ENCODE peak calls at places on chromosomes 1 and 21, in six cellular contexts. K, U, X, T, G and O are unnamed samples.
A peak's percentile ranks its signal among the peaks of the same experiment; 100 is the strongest.

GRCh38 chr1:244865028-244865371 is 657 bp upstream of the HNRNPU start:
- DNase-seq in K (no peak), X (peak; percentile 77), G (no peak), U (no peak), T (peak; percentile 47), O (no peak)

GRCh38 chr1:70961374-70961773 is 86.2 kb downstream of the PTGER3 start:
- DNase-seq in X (no peak), U (no peak), G (no peak), T (no peak), K (no peak), O (no peak)

GRCh38 chr1:67956096-67956495 is 94.3 kb downstream of the DIRAS3 start:
- DNase-seq in X (no peak), G (no peak), T (no peak), U (peak; percentile 45), K (no peak), O (no peak)

GRCh38 chr21:39373634-39374033 is 24.7 kb upstream of the HMGN1 start:
- DNase-seq in G (peak; percentile 64), X (peak; percentile 66), K (no peak), U (peak; percentile 80), T (no peak), O (peak; percentile 39)

GRCh38 chr1:153608742-153609584 is 4.0 kb downstream of the S100A16 start:
- DNase-seq in G (peak; percentile 97), U (peak; percentile 85), K (peak; percentile 69), X (peak; percentile 94), T (no peak), O (peak; percentile 99)

GRCh38 chr1:199113265-199113869 is 474.5 kb downstream of the PTPRC start:
- DNase-seq in G (peak; percentile 88), U (peak; percentile 93), T (peak; percentile 81), X (peak; percentile 87), K (peak; percentile 40), O (peak; percentile 70)

GRCh38 chr1:187928288-187928687 is 1099.5 kb downstream of the PLA2G4A start:
- DNase-seq in T (peak; percentile 7), U (peak; percentile 73), X (peak; percentile 77), G (peak; percentile 56), K (no peak), O (peak; percentile 59)

GRCh38 chr1:220695426-220695825 is 5.3 kb downstream of the C1orf115 start:
- DNase-seq in T (no peak), X (no peak), K (no peak), G (no peak), U (no peak), O (no peak)

GRCh38 chr1:106817626-106818025 is 238.8 kb upstream of the PRMT6 start:
- DNase-seq in T (no peak), X (no peak), G (no peak), U (no peak), K (no peak), O (no peak)

GRCh38 chr1:172497230-172497629 is 35.7 kb upstream of the SUCO start:
- DNase-seq in K (peak; percentile 7), U (peak; percentile 39), T (no peak), X (peak; percentile 84), G (peak; percentile 28), O (peak; percentile 76)

GRCh38 chr21:43619856-43620255 is 39.4 kb downstream of the HSF2BP start:
- DNase-seq in G (peak; percentile 31), K (no peak), X (no peak), U (no peak), T (no peak), O (peak; percentile 23)
- TF ChIP-seq CTCF in G (peak; percentile 18), K (peak; percentile 38), X (peak; percentile 59), U (peak; percentile 25), T (no peak), O (peak; percentile 6)

GRCh38 chr1:3614755-3615742 is 3.7 kb upstream of the MEGF6 start:
- DNase-seq in T (peak; percentile 38), G (no peak), K (no peak), U (peak; percentile 31), X (peak; percentile 86), O (peak; percentile 39)
- TF ChIP-seq CTCF in T (peak; percentile 60), G (peak; percentile 69), K (peak; percentile 81), U (peak; percentile 81), X (peak; percentile 90), O (peak; percentile 79)

DNA sequence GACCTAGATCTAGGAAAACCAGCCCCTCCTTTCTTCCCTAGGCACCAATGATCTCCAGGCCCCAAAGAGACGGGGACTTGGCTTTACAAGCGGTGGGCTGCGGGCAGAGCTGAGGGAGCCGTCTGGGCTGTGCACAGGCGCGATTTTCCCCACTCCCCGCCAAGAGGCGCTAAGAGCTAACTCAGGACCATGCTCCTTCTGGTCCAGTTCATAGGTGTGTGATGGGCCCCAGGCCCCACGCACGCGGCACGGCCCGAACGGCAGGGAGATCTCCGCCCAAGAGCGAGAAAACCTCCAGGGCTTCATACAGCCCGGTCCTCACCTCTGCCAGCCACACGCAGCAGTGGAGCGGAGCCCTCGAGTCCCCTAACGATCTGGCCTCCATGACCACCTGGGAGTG is 7.5 kb upstream of the GPR153 start:
- DNase-seq in T (no peak), X (peak; percentile 72), U (no peak), K (no peak), G (peak; percentile 18), O (no peak)
- TF ChIP-seq CTCF in T (no peak), X (peak; percentile 56), U (peak; percentile 22), K (no peak), G (peak; percentile 23), O (no peak)

GRCh38 chr1:228059536-228060457 is 22.7 kb upstream of the ARF1 start:
- DNase-seq in T (peak; percentile 91), X (peak; percentile 100), G (peak; percentile 38), U (no peak), K (no peak), O (peak; percentile 52)

GRCh38 chr1:228058981-228059535 is 23.4 kb upstream of the ARF1 start:
- DNase-seq in K (no peak), T (peak; percentile 59), U (no peak), X (no peak), G (no peak), O (no peak)

GRCh38 chr1:228062085-228062791 is 20.3 kb upstream of the ARF1 start:
- DNase-seq in G (no peak), T (no peak), K (no peak), U (no peak), X (no peak), O (no peak)

GRCh38 chr1:228061411-228062084 is 21.0 kb upstream of the ARF1 start:
- DNase-seq in U (no peak), K (no peak), G (no peak), X (no peak), T (no peak), O (no peak)

DNA sequence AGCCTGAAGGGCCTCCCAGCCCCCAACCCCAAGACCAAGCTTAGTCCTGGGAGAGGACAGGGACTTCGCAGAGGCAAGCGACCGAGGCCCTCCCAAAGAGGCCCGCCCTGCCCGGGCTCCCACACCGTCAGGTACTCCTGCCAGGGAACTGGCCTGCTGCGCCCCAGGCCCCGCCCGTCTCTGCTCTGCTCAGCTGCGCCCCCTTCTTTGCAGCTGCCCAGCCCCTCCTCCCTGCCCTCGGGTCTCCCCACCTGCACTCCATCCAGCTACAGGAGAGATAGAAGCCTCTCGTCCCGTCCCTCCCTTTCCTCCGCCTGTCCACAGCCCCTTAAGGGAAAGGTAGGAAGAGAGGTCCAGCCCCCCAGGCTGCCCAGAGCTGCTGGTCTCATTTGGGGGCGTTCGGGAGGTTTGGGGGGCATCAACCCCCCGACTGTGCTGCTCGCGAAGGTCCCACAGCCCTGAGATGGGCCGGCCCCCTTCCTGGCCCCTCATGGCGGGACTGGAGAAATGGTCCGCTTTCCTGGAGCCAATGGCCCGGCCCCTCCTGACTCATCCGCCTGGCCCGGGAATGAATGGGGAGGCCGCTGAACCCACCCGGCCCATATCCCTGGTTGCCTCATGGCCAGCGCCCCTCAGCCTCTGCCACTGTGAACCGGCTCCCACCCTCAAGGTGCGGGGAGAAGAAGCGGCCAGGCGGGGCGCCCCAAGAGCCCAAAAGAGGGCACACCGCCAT is 21.9 kb upstream of the ARF1 start:
- DNase-seq in G (no peak), T (no peak), K (no peak), U (no peak), X (peak; percentile 92), O (no peak)
- TF ChIP-seq CTCF in G (no peak), T (peak; percentile 27), K (no peak), U (no peak), X (no peak), O (no peak)

GRCh38 chr1:247121382-247121781 is 17.2 kb upstream of the ZNF669 start:
- DNase-seq in X (no peak), K (no peak), G (no peak), U (no peak), T (no peak), O (no peak)

GRCh38 chr1:247118946-247119446 is 14.8 kb upstream of the ZNF669 start:
- DNase-seq in G (peak; percentile 23), K (no peak), X (peak; percentile 89), U (peak; percentile 36), T (peak; percentile 70), O (peak; percentile 33)

GRCh38 chr1:247115141-247115510 is 11.0 kb upstream of the ZNF669 start:
- DNase-seq in X (no peak), G (no peak), K (no peak), T (no peak), U (no peak), O (no peak)

GRCh38 chr1:247115545-247115944 is 11.4 kb upstream of the ZNF669 start:
- DNase-seq in X (no peak), K (no peak), U (no peak), T (no peak), G (no peak), O (no peak)

DNA sequence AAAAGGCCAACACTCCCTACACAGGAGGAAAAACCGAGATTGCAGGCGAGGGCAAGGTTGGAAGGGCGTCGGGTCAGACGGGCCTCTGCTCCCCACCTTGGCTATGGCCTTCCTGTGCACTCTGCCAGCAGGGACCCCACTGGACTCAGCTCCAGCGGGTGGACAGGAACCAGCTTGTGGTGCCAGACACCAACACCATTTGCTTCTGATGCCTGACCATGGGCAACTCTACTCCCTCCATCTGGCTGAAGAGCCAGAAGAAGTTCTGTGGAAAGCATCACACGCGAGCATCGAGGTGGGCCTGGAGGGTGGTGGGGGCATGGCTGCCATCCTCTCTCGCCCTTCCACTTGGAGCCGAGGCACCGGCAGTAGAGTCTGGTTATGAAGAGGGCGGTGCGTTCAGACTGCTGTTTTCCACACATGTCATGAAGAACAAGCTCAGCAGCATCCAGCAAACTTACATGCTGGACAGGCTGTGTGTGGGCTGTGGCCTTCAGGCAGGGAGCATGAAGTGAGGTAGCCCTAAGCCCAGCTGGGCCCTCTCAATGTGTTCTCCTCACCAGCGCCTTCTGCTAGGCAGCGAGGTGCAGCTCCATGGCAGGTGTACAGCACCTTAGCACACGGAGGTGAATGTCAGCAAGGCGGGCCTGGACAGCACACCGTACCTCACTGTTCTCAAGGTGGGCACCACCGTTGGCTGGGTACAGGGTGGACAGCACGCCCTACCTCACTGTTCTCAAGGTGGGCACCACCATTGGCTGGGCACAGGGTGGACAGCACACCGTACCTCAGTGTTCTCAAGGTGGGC is 15.6 kb upstream of the ZNF669 start:
- DNase-seq in U (no peak), X (no peak), T (no peak), K (no peak), G (no peak), O (no peak)
- TF ChIP-seq CTCF in U (no peak), X (no peak), T (no peak), K (no peak), G (no peak), O (no peak)